ENCODE peak calls at places on chromosome 16, in eight cellular contexts. J, K, S, T, Y, N, O and A are unnamed samples.

GRCh38 chr16:52597772-52598483 is 51.0 kb upstream of the TOX3 start:
- DNase-seq in Y (no peak), J (no peak), O (no peak), S (no peak), K (no peak), T (no peak), N (no peak), A (no peak)

GRCh38 chr16:84378567-84378966 is 10.2 kb downstream of the ATP2C2 start:
- DNase-seq in N (no peak), K (no peak), Y (no peak), J (no peak), T (no peak), S (no peak), O (no peak), A (no peak)

GRCh38 chr16:17921357-17921978 is 415.1 kb downstream of the NPIPA8 start:
- DNase-seq in J (no peak), T (no peak), N (peak), O (no peak), K (no peak), Y (peak), S (no peak), A (peak)

GRCh38 chr16:35797811-35798210 is 2338.4 kb downstream of the TP53TG3F start:
- DNase-seq in N (no peak), Y (no peak), S (no peak), K (no peak), T (no peak), O (no peak), J (no peak), A (no peak)

GRCh38 chr16:47143329-47143676 is 442 bp downstream of the NETO2 start:
- DNase-seq in N (no peak), O (peak), K (peak), Y (peak), T (no peak), S (peak), J (peak), A (peak)

GRCh38 chr16:75471723-75472634 is 7.5 kb upstream of the TMEM170A start:
- DNase-seq in N (peak), J (peak), Y (peak), T (peak), K (peak), O (peak), S (peak), A (peak)

GRCh38 chr16:81163671-81164070 is 67.5 kb upstream of the GCSH start:
- DNase-seq in Y (no peak), N (no peak), O (no peak), S (no peak), K (peak), T (no peak), J (no peak), A (no peak)

GRCh38 chr16:9849697-9850245 is 332.5 kb downstream of the GRIN2A start:
- DNase-seq in S (no peak), T (no peak), N (no peak), Y (no peak), J (no peak), O (no peak), K (no peak), A (no peak)

GRCh38 chr16:29708917-29709600 is 30.1 kb downstream of the QPRT start:
- DNase-seq in K (no peak), T (no peak), Y (no peak), J (no peak), O (no peak), S (no peak), N (peak), A (no peak)

GRCh38 chr16:3625911-3626732 is 14.7 kb upstream of the SLX4 start:
- DNase-seq in T (no peak), Y (no peak), K (peak), S (no peak), N (peak), J (no peak), O (no peak), A (no peak)